ENCODE peak calls at places on chromosomes 3 and 15, in ten cellular contexts. One of them, this sample, is unnamed.

GRCh38 chr15:101328001-101328400 is 33.0 kb upstream of the SNRPA1 start:
- DNase-seq in neuronal stem cell: no peak
- DNase-seq in psoas muscle: no peak
- DNase-seq in HL-60: no peak
- DNase-seq in SK-N-SH: no peak
- DNase-seq in GM23338: no peak
- DNase-seq in OCI-LY7: no peak
- DNase-seq in A549: no peak
- DNase-seq in aorta: no peak
- DNase-seq in GM23248: no peak
- DNase-seq in this sample: no peak

GRCh38 chr15:51884517-51885236 is 55.2 kb downstream of the TMOD3 start:
- DNase-seq in neuronal stem cell: no peak
- DNase-seq in psoas muscle: no peak
- DNase-seq in HL-60: no peak
- DNase-seq in SK-N-SH: no peak
- DNase-seq in GM23338: no peak
- DNase-seq in OCI-LY7: no peak
- DNase-seq in A549: no peak
- DNase-seq in aorta: no peak
- DNase-seq in GM23248: peak
- DNase-seq in this sample: no peak

GRCh38 chr3:175005881-175006280 is 146.7 kb downstream of the NAALADL2 start:
- DNase-seq in neuronal stem cell: no peak
- DNase-seq in psoas muscle: no peak
- DNase-seq in HL-60: no peak
- DNase-seq in SK-N-SH: no peak
- DNase-seq in GM23338: no peak
- DNase-seq in OCI-LY7: no peak
- DNase-seq in A549: no peak
- DNase-seq in aorta: no peak
- DNase-seq in GM23248: peak
- DNase-seq in this sample: no peak

GRCh38 chr15:57033715-57034439 is 115.4 kb downstream of the TCF12 start:
- DNase-seq in neuronal stem cell: no peak
- DNase-seq in psoas muscle: no peak
- DNase-seq in HL-60: no peak
- DNase-seq in SK-N-SH: no peak
- DNase-seq in GM23338: no peak
- DNase-seq in OCI-LY7: no peak
- DNase-seq in A549: no peak
- DNase-seq in aorta: no peak
- DNase-seq in GM23248: no peak
- DNase-seq in this sample: no peak

GRCh38 chr15:42444415-42445063 is 46.4 kb downstream of the ZNF106 start:
- DNase-seq in neuronal stem cell: no peak
- DNase-seq in psoas muscle: no peak
- DNase-seq in HL-60: no peak
- DNase-seq in SK-N-SH: no peak
- DNase-seq in GM23338: peak
- DNase-seq in OCI-LY7: no peak
- DNase-seq in A549: no peak
- DNase-seq in aorta: no peak
- DNase-seq in GM23248: peak
- DNase-seq in this sample: no peak

GRCh38 chr3:102936511-102936910 is 501.7 kb downstream of the ZPLD1 start:
- DNase-seq in neuronal stem cell: no peak
- DNase-seq in psoas muscle: no peak
- DNase-seq in HL-60: no peak
- DNase-seq in SK-N-SH: no peak
- DNase-seq in GM23338: no peak
- DNase-seq in OCI-LY7: no peak
- DNase-seq in A549: no peak
- DNase-seq in aorta: no peak
- DNase-seq in GM23248: no peak
- DNase-seq in this sample: no peak

GRCh38 chr15:35054380-35054779 is 30.7 kb downstream of the NANOGP8 start:
- DNase-seq in neuronal stem cell: no peak
- DNase-seq in psoas muscle: no peak
- DNase-seq in HL-60: no peak
- DNase-seq in SK-N-SH: no peak
- DNase-seq in GM23338: no peak
- DNase-seq in OCI-LY7: no peak
- DNase-seq in A549: no peak
- DNase-seq in aorta: no peak
- DNase-seq in GM23248: peak
- DNase-seq in this sample: no peak

GRCh38 chr15:22925875-22926274 is 54.3 kb downstream of the CYFIP1 start:
- DNase-seq in neuronal stem cell: no peak
- DNase-seq in psoas muscle: no peak
- DNase-seq in HL-60: no peak
- DNase-seq in SK-N-SH: no peak
- DNase-seq in GM23338: no peak
- DNase-seq in OCI-LY7: no peak
- DNase-seq in A549: no peak
- DNase-seq in aorta: no peak
- DNase-seq in GM23248: no peak
- DNase-seq in this sample: no peak

GRCh38 chr15:70508561-70509281 is 254.6 kb downstream of the UACA start:
- DNase-seq in neuronal stem cell: no peak
- DNase-seq in psoas muscle: no peak
- DNase-seq in HL-60: peak
- DNase-seq in SK-N-SH: no peak
- DNase-seq in GM23338: peak
- DNase-seq in OCI-LY7: no peak
- DNase-seq in A549: peak
- DNase-seq in aorta: no peak
- DNase-seq in GM23248: peak
- DNase-seq in this sample: peak

GRCh38 chr3:66386011-66386924 is 114.6 kb downstream of the LRIG1 start:
- DNase-seq in neuronal stem cell: no peak
- DNase-seq in psoas muscle: no peak
- DNase-seq in HL-60: no peak
- DNase-seq in SK-N-SH: no peak
- DNase-seq in GM23338: no peak
- DNase-seq in OCI-LY7: peak
- DNase-seq in A549: no peak
- DNase-seq in aorta: no peak
- DNase-seq in GM23248: no peak
- DNase-seq in this sample: no peak

GRCh38 chr15:91478717-91479191 is 374.8 kb upstream of the SLCO3A1 start:
- DNase-seq in neuronal stem cell: no peak
- DNase-seq in psoas muscle: no peak
- DNase-seq in HL-60: no peak
- DNase-seq in SK-N-SH: no peak
- DNase-seq in GM23338: no peak
- DNase-seq in OCI-LY7: no peak
- DNase-seq in A549: no peak
- DNase-seq in aorta: no peak
- DNase-seq in GM23248: no peak
- DNase-seq in this sample: no peak

GRCh38 chr3:190862209-190863118 is at the start of gene GMNC:
- DNase-seq in neuronal stem cell: peak
- DNase-seq in psoas muscle: peak
- DNase-seq in HL-60: no peak
- DNase-seq in SK-N-SH: peak
- DNase-seq in GM23338: peak
- DNase-seq in OCI-LY7: no peak
- DNase-seq in A549: peak
- DNase-seq in aorta: peak
- DNase-seq in GM23248: peak
- DNase-seq in this sample: peak

GRCh38 chr15:98803228-98804056 is 155.1 kb downstream of the IGF1R start:
- DNase-seq in neuronal stem cell: no peak
- DNase-seq in psoas muscle: no peak
- DNase-seq in HL-60: no peak
- DNase-seq in SK-N-SH: no peak
- DNase-seq in GM23338: no peak
- DNase-seq in OCI-LY7: no peak
- DNase-seq in A549: peak
- DNase-seq in aorta: no peak
- DNase-seq in GM23248: peak
- DNase-seq in this sample: no peak

GRCh38 chr3:135040321-135041110 is 245.5 kb downstream of the EPHB1 start:
- DNase-seq in neuronal stem cell: no peak
- DNase-seq in psoas muscle: no peak
- DNase-seq in HL-60: no peak
- DNase-seq in SK-N-SH: no peak
- DNase-seq in GM23338: no peak
- DNase-seq in OCI-LY7: no peak
- DNase-seq in A549: no peak
- DNase-seq in aorta: no peak
- DNase-seq in GM23248: no peak
- DNase-seq in this sample: no peak

GRCh38 chr3:72010044-72010443 is 225.1 kb upstream of the PROK2 start:
- DNase-seq in neuronal stem cell: no peak
- DNase-seq in psoas muscle: no peak
- DNase-seq in HL-60: peak
- DNase-seq in SK-N-SH: no peak
- DNase-seq in GM23338: no peak
- DNase-seq in OCI-LY7: no peak
- DNase-seq in A549: no peak
- DNase-seq in aorta: no peak
- DNase-seq in GM23248: peak
- DNase-seq in this sample: peak

GRCh38 chr3:155233213-155233612 is 60.3 kb downstream of the STRIT1 start:
- DNase-seq in neuronal stem cell: no peak
- DNase-seq in psoas muscle: peak
- DNase-seq in HL-60: no peak
- DNase-seq in SK-N-SH: peak
- DNase-seq in GM23338: no peak
- DNase-seq in OCI-LY7: no peak
- DNase-seq in A549: no peak
- DNase-seq in aorta: no peak
- DNase-seq in GM23248: peak
- DNase-seq in this sample: peak

GRCh38 chr3:89108154-89108553 is 733 bp downstream of the EPHA3 start:
- DNase-seq in neuronal stem cell: no peak
- DNase-seq in psoas muscle: no peak
- DNase-seq in HL-60: no peak
- DNase-seq in SK-N-SH: no peak
- DNase-seq in GM23338: no peak
- DNase-seq in OCI-LY7: no peak
- DNase-seq in A549: no peak
- DNase-seq in aorta: no peak
- DNase-seq in GM23248: no peak
- DNase-seq in this sample: no peak
- H3K4me3 ChIP-seq in neuronal stem cell: peak
- H3K4me3 ChIP-seq in psoas muscle: peak
- H3K4me3 ChIP-seq in HL-60: no peak
- H3K4me3 ChIP-seq in SK-N-SH: no peak
- H3K4me3 ChIP-seq in GM23338: peak
- H3K4me3 ChIP-seq in OCI-LY7: no peak
- H3K4me3 ChIP-seq in A549: peak
- H3K4me3 ChIP-seq in aorta: no peak
- H3K4me3 ChIP-seq in GM23248: peak
- H3K4me3 ChIP-seq in this sample: peak

DNA sequence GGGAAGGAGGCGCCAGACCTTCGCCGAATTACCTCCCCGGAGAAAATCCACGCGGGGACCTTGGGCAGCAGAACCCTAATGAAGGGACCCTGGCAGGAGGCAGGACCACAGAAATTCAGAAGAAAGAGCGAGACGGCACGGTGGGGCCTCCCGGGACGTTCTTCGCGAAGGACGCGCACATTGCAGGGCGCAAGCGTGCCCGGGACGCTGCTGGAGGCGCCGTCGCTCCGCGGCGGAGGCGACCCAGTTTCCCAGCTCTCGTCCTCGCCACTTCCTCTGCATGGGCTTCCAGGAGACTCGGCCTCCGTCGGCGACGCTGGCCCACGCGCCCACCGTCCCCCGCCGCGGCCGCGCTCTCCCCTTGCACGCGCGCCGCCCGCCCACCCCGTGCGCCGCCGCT is 31.9 kb upstream of the SMAD3 start:
- DNase-seq in neuronal stem cell: no peak
- DNase-seq in psoas muscle: peak
- DNase-seq in HL-60: no peak
- DNase-seq in SK-N-SH: peak
- DNase-seq in GM23338: peak
- DNase-seq in OCI-LY7: no peak
- DNase-seq in A549: no peak
- DNase-seq in aorta: peak
- DNase-seq in GM23248: no peak
- DNase-seq in this sample: no peak
- H3K4me3 ChIP-seq in neuronal stem cell: no peak
- H3K4me3 ChIP-seq in psoas muscle: peak
- H3K4me3 ChIP-seq in HL-60: no peak
- H3K4me3 ChIP-seq in SK-N-SH: no peak
- H3K4me3 ChIP-seq in GM23338: peak
- H3K4me3 ChIP-seq in OCI-LY7: no peak
- H3K4me3 ChIP-seq in A549: no peak
- H3K4me3 ChIP-seq in aorta: no peak
- H3K4me3 ChIP-seq in GM23248: peak
- H3K4me3 ChIP-seq in this sample: peak

DNA sequence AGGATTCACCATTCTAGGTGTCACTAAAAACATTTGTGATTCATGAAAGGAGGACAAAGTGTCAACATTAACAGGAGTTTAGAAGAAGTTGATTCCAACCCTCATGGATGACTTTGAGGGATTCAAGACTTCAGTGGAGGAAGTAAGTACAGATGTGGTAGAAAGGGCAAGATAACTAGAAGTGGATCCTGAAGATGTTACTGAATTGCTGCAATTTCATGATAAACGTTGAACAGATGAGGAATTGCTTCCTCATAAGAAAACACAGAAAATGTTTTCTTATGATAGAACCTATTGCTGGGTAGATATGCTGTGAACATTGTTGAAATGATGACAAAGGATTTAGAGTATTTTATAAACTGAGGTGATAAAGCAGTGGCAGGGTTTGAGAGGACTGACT is 23.5 kb upstream of the ATP2C1 start:
- DNase-seq in neuronal stem cell: no peak
- DNase-seq in psoas muscle: no peak
- DNase-seq in HL-60: no peak
- DNase-seq in SK-N-SH: no peak
- DNase-seq in GM23338: no peak
- DNase-seq in OCI-LY7: no peak
- DNase-seq in A549: no peak
- DNase-seq in aorta: no peak
- DNase-seq in GM23248: no peak
- DNase-seq in this sample: no peak
- H3K4me3 ChIP-seq in neuronal stem cell: no peak
- H3K4me3 ChIP-seq in psoas muscle: no peak
- H3K4me3 ChIP-seq in HL-60: no peak
- H3K4me3 ChIP-seq in SK-N-SH: no peak
- H3K4me3 ChIP-seq in GM23338: no peak
- H3K4me3 ChIP-seq in OCI-LY7: no peak
- H3K4me3 ChIP-seq in A549: no peak
- H3K4me3 ChIP-seq in aorta: no peak
- H3K4me3 ChIP-seq in GM23248: no peak
- H3K4me3 ChIP-seq in this sample: no peak

DNA sequence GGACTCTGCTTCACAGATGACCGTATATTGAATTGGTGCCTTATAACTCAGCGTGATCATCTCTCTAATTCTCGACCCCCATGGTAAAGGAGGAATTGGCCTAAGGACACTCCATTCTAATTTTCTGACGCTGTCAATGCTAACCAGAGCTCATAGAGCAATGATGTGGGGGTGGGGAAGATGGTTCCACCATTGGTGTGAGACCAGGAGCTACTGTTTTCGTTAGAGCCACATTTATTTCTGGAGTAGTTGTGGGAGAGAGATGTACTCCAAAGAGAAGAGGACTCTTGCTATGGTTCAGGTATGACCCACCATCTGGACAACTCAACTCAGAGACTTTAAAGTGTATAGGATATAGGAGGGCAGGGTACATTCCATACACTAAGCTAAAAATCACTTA is 16.3 kb downstream of the ZBTB38 start:
- DNase-seq in neuronal stem cell: no peak
- DNase-seq in psoas muscle: no peak
- DNase-seq in HL-60: no peak
- DNase-seq in SK-N-SH: no peak
- DNase-seq in GM23338: no peak
- DNase-seq in OCI-LY7: no peak
- DNase-seq in A549: no peak
- DNase-seq in aorta: no peak
- DNase-seq in GM23248: no peak
- DNase-seq in this sample: no peak
- H3K4me3 ChIP-seq in neuronal stem cell: no peak
- H3K4me3 ChIP-seq in psoas muscle: no peak
- H3K4me3 ChIP-seq in HL-60: no peak
- H3K4me3 ChIP-seq in SK-N-SH: no peak
- H3K4me3 ChIP-seq in GM23338: no peak
- H3K4me3 ChIP-seq in OCI-LY7: peak
- H3K4me3 ChIP-seq in A549: no peak
- H3K4me3 ChIP-seq in aorta: no peak
- H3K4me3 ChIP-seq in GM23248: peak
- H3K4me3 ChIP-seq in this sample: no peak